ENCODE peak calls at places on chromosomes 12 and 14, in four cellular contexts. C is WTC11, F is GM12878, N is HepG2. Y is an unnamed sample.

GRCh38 chr14:56760164-56760914 is 49.9 kb downstream of the OTX2 start:
- DNase-seq in C (no peak), F (no peak), N (no peak), Y (no peak)

GRCh38 chr14:64137657-64138290 is 156.4 kb downstream of the ESR2 start:
- DNase-seq in C (peak; percentile 24), F (no peak), N (no peak), Y (no peak)

GRCh38 chr12:116759783-116760581 is 21.9 kb downstream of the RNFT2 start:
- DNase-seq in C (peak; percentile 77), F (no peak), N (no peak), Y (peak; percentile 86)

GRCh38 chr12:127729381-127729780 is 537.6 kb upstream of the TMEM132C start:
- DNase-seq in C (no peak), F (no peak), N (no peak), Y (no peak)

GRCh38 chr12:32053881-32054624 is 52.6 kb upstream of the BICD1 start:
- DNase-seq in C (no peak), F (no peak), N (peak; percentile 28), Y (peak; percentile 45)

GRCh38 chr12:3912863-3913262 is 39.7 kb upstream of the PARP11 start:
- DNase-seq in C (no peak), F (no peak), N (no peak), Y (no peak)

GRCh38 chr12:12716151-12716844 is 870 bp upstream of the CDKN1B start:
- DNase-seq in C (no peak), F (no peak), N (peak; percentile 63), Y (no peak)

GRCh38 chr12:46455648-46456352 is 83.2 kb upstream of the SLC38A2 start:
- DNase-seq in C (no peak), F (no peak), N (peak; percentile 77), Y (no peak)

GRCh38 chr14:86787782-86788181 is 1205.2 kb downstream of the GALC start:
- DNase-seq in C (no peak), F (no peak), N (no peak), Y (no peak)

GRCh38 chr12:124797321-124797720 is 66.3 kb downstream of the SCARB1 start:
- DNase-seq in C (no peak), F (no peak), N (no peak), Y (no peak)

GRCh38 chr14:73723411-73723798 is 9.2 kb upstream of the PNMA1 start:
- DNase-seq in C (no peak), F (no peak), N (no peak), Y (no peak)

GRCh38 chr14:35215110-35215872 is 76.9 kb upstream of the PSMA6 start:
- DNase-seq in C (no peak), F (no peak), N (peak; percentile 57), Y (no peak)

GRCh38 chr12:50732591-50732990 is 31.3 kb upstream of the ATF1 start:
- DNase-seq in C (no peak), F (no peak), N (no peak), Y (peak; percentile 13)

GRCh38 chr12:10982244-10982643 is 4.5 kb downstream of the TAS2R50 start:
- DNase-seq in C (no peak), F (peak; percentile 21), N (no peak), Y (no peak)

GRCh38 chr12:70360218-70360617 is 5.9 kb upstream of the KCNMB4 start:
- DNase-seq in C (no peak), F (no peak), N (no peak), Y (no peak)

GRCh38 chr12:29053567-29053966 is 95.5 kb upstream of the FAR2 start:
- DNase-seq in C (no peak), F (no peak), N (no peak), Y (no peak)

GRCh38 chr12:13573698-13574321 is 377.3 kb downstream of the EMP1 start:
- DNase-seq in C (no peak), F (no peak), N (no peak), Y (no peak)

GRCh38 chr12:98997-99396 is 32.4 kb downstream of the IQSEC3 start:
- DNase-seq in C (peak; percentile 39), F (no peak), N (no peak), Y (peak; percentile 16)

GRCh38 chr12:110102255-110102654 is 21.9 kb upstream of the IFT81 start:
- DNase-seq in C (peak; percentile 85), F (no peak), N (peak; percentile 92), Y (peak; percentile 87)

GRCh38 chr12:131137009-131137835 is 183.5 kb downstream of the ADGRD1 start:
- DNase-seq in C (no peak), F (no peak), N (no peak), Y (no peak)

GRCh38 chr14:63180017-63180416 is 24.2 kb upstream of the RHOJ start:
- DNase-seq in C (no peak), F (no peak), N (no peak), Y (no peak)

GRCh38 chr12:67982165-67982563 is 7.1 kb upstream of the IFNG-AS1 start:
- DNase-seq in C (no peak), F (no peak), N (no peak), Y (no peak)

GRCh38 chr12:67981236-67982164 is 7.7 kb upstream of the IFNG-AS1 start:
- DNase-seq in C (no peak), F (no peak), N (no peak), Y (no peak)

GRCh38 chr12:59166457-59166856 is 246.2 kb upstream of the LRIG3 start:
- DNase-seq in C (no peak), F (no peak), N (no peak), Y (no peak)

GRCh38 chr14:49549881-49550280 is 36.3 kb downstream of the RPS29 start:
- DNase-seq in C (peak; percentile 54), F (no peak), N (no peak), Y (no peak)
- TF ChIP-seq NR2C2 in C (no peak), F (no peak), N (no peak), Y (no peak)

GRCh38 chr12:87136330-87136976 is 880.3 kb upstream of the MGAT4C start:
- DNase-seq in C (no peak), F (no peak), N (no peak), Y (no peak)

GRCh38 chr12:87142346-87142745 is 886.2 kb upstream of the MGAT4C start:
- DNase-seq in C (no peak), F (no peak), N (no peak), Y (no peak)

GRCh38 chr12:87141091-87141490 is 884.9 kb upstream of the MGAT4C start:
- DNase-seq in C (no peak), F (no peak), N (no peak), Y (no peak)

DNA sequence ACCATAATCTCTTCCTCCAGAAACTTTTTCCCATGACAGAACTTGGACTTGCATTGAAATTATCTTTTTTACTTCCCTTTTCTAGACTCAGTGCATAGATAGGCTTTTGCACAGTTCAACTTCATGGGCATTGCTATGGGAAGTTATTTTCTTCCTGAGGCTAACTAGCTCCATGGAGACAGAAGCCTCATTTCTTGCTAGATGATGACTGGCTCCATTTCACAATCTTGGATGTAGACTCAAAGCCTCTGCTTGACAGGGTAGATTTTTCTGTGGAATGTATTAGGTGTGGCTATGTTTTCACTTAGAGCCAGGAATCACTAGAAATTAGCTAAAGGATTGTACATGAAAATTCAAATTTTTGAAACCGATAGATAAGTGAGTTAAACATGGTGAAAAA is 884.1 kb upstream of the MGAT4C start:
- DNase-seq in C (no peak), F (no peak), N (no peak), Y (no peak)
- TF ChIP-seq NR2C2 in C (no peak), F (no peak), N (no peak), Y (no peak)

GRCh38 chr12:53096761-53097160 is 706 bp upstream of the IGFBP6 start:
- DNase-seq in C (no peak), F (no peak), N (no peak), Y (no peak)
- TF ChIP-seq NR2C2 in C (no peak), F (no peak), N (no peak), Y (no peak)

DNA sequence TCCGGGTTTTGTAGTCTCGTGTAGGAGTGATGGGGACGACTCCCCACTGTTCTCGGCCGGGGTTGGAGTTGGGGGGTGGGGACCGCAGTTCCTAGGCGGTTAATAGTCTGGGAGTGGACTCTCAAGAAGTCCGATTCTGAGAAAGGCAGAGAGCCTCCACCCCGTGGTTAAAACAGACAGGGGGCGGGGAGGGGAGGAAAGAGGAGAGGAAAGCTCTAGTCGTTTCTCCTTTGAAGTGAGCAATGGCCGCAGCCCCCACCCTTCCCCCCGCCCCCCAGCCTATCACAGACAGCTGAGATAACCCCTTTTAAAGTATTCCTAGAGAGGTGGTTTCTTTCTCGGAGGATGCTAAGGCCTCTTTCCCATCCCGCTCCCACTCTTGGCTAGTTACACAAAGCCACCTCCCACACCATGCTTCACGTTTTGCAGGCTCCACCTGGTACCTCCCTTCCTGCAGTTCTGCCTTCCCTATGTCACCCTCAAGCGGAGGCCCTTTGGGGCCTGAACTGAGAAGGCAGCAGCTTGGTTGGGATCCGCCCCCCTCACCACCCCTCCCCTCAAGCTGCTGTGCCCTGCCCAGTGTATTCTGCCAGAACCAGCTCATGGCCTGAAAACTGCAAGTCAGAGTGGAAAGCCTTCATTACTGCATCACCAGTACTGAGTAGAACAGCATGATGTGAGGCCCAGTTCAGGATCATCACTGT is 853 bp downstream of the USP5 start:
- DNase-seq in C (peak; percentile 53), F (no peak), N (peak; percentile 35), Y (peak; percentile 64)
- TF ChIP-seq NR2C2 in C (no peak), F (no peak), N (peak; percentile 13), Y (no peak)

GRCh38 chr12:27332407-27333310 is at the start of gene BMAL2:
- DNase-seq in C (peak; percentile 67), F (no peak), N (peak; percentile 20), Y (peak; percentile 26)
- TF ChIP-seq NR2C2 in C (no peak), F (no peak), N (no peak), Y (no peak)

GRCh38 chr12:57846285-57846576 is 298 bp downstream of the CTDSP2 start:
- DNase-seq in C (no peak), F (no peak), N (no peak), Y (no peak)

GRCh38 chr12:57846577-57847319 is at the start of gene CTDSP2:
- DNase-seq in C (peak; percentile 100), F (peak; percentile 61), N (peak; percentile 95), Y (peak; percentile 100)

GRCh38 chr12:57842342-57843294 is 3.9 kb downstream of the CTDSP2 start:
- DNase-seq in C (peak; percentile 57), F (no peak), N (no peak), Y (no peak)

GRCh38 chr12:57845478-57846284 is 848 bp downstream of the CTDSP2 start:
- DNase-seq in C (peak; percentile 74), F (no peak), N (peak; percentile 90), Y (peak; percentile 80)

GRCh38 chr12:57844725-57845477 is 1.6 kb downstream of the CTDSP2 start:
- DNase-seq in C (peak; percentile 69), F (no peak), N (peak; percentile 68), Y (no peak)
- TF ChIP-seq NR2C2 in C (no peak), F (no peak), N (no peak), Y (no peak)

GRCh38 chr14:88129306-88130056 is 124.5 kb downstream of the GPR65 start:
- DNase-seq in C (no peak), F (no peak), N (no peak), Y (no peak)
- TF ChIP-seq NR2C2 in C (no peak), F (no peak), N (no peak), Y (no peak)

GRCh38 chr14:38199768-38200167 is 7.9 kb upstream of the SSTR1 start:
- DNase-seq in C (no peak), F (no peak), N (no peak), Y (no peak)
- TF ChIP-seq NR2C2 in C (no peak), F (no peak), N (no peak), Y (no peak)